ENCODE peak calls at places on chromosomes 3 and 15, in seven cellular contexts. O is tibial nerve; B is CD8-positive, alpha-beta T cell; Y is fibroblast of lung; S is left ventricle myocardium inferior; G is psoas muscle; V is body of pancreas. A is an unnamed sample.

GRCh38 chr15:40161693-40162401 is 978 bp downstream of the BUB1B start:
- DNase-seq in B (no peak), O (no peak), G (no peak), Y (no peak), V (no peak), S (no peak), A (no peak)

GRCh38 chr3:138188013-138188352 is 882 bp downstream of the ARMC8 start:
- DNase-seq in S (no peak), O (peak), Y (peak), G (no peak), B (no peak), V (no peak), A (no peak)

GRCh38 chr3:114706591-114707224 is 412.9 kb downstream of the TIGIT start:
- DNase-seq in Y (peak), S (no peak), V (peak), B (no peak), G (no peak), O (no peak), A (no peak)

GRCh38 chr3:87461036-87461435 is 184.7 kb upstream of the POU1F1 start:
- DNase-seq in G (no peak), S (no peak), Y (no peak), B (no peak), O (no peak), V (no peak), A (no peak)

GRCh38 chr3:63390831-63391230 is 112.7 kb downstream of the SYNPR start:
- DNase-seq in G (no peak), S (no peak), B (no peak), Y (peak), V (no peak), O (no peak), A (no peak)

GRCh38 chr3:28590216-28590615 is 241.6 kb upstream of the AZI2 start:
- DNase-seq in O (no peak), V (no peak), Y (peak), B (no peak), S (no peak), G (no peak), A (no peak)

GRCh38 chr3:78337801-78338211 is 1297.9 kb downstream of the ROBO2 start:
- DNase-seq in S (no peak), O (no peak), B (no peak), G (no peak), V (no peak), Y (no peak), A (no peak)

GRCh38 chr15:60462027-60462426 is 16.9 kb downstream of the ICE2 start:
- DNase-seq in B (no peak), S (no peak), Y (peak), O (no peak), V (no peak), G (no peak), A (no peak)

GRCh38 chr3:141448606-141449216 is 38.1 kb upstream of the RASA2 start:
- DNase-seq in Y (peak), V (no peak), B (no peak), G (no peak), O (no peak), S (no peak), A (no peak)

GRCh38 chr3:48596676-48597407 is 1.7 kb upstream of the COL7A1 start:
- DNase-seq in O (no peak), B (peak), S (no peak), V (no peak), G (no peak), Y (no peak), A (no peak)

GRCh38 chr3:197083486-197083885 is 53.9 kb upstream of the MELTF start:
- DNase-seq in B (no peak), G (peak), Y (peak), V (no peak), O (no peak), S (no peak), A (no peak)

GRCh38 chr3:48404440-48405342 is 25.2 kb downstream of the PLXNB1 start:
- DNase-seq in O (no peak), S (no peak), G (peak), B (no peak), V (peak), Y (no peak), A (no peak)

GRCh38 chr3:38214560-38214959 is 49.2 kb downstream of the OXSR1 start:
- DNase-seq in O (no peak), S (no peak), B (no peak), Y (peak), V (no peak), G (no peak), A (no peak)

GRCh38 chr3:4750306-4751056 is 228.8 kb upstream of the BHLHE40 start:
- DNase-seq in B (peak), S (no peak), Y (no peak), G (no peak), V (no peak), O (no peak), A (no peak)

GRCh38 chr3:107752202-107752990 is 229.6 kb downstream of the BBX start:
- DNase-seq in V (peak), S (no peak), Y (peak), G (no peak), O (no peak), B (no peak), A (no peak)

GRCh38 chr15:98604983-98605382 is 43.4 kb upstream of the IGF1R start:
- DNase-seq in S (no peak), V (peak), Y (no peak), B (no peak), G (no peak), O (no peak), A (no peak)

GRCh38 chr15:43776718-43777292 is at the start of gene ELL3:
- DNase-seq in B (peak), Y (peak), S (peak), O (peak), G (peak), V (peak), A (peak)

GRCh38 chr3:51379301-51379700 is 5.8 kb upstream of the MANF start:
- DNase-seq in Y (no peak), V (no peak), G (no peak), S (no peak), B (no peak), O (no peak), A (no peak)

GRCh38 chr15:87828608-87829007 is 427.9 kb downstream of the NTRK3 start:
- DNase-seq in O (no peak), V (no peak), Y (no peak), B (no peak), G (no peak), S (no peak), A (no peak)

GRCh38 chr15:75195766-75196241 is 5.9 kb upstream of the C15orf39 start:
- DNase-seq in V (peak), G (no peak), O (no peak), B (no peak), S (no peak), Y (no peak), A (no peak)

GRCh38 chr15:101003076-101003475 is 83.9 kb downstream of the LRRK1 start:
- DNase-seq in G (no peak), V (no peak), S (no peak), O (no peak), Y (no peak), B (no peak), A (no peak)

GRCh38 chr15:67082007-67082536 is 16.7 kb downstream of the SMAD3 start:
- DNase-seq in G (no peak), S (no peak), O (no peak), Y (no peak), B (peak), V (peak), A (peak)

GRCh38 chr15:87082576-87082975 is 1002.9 kb downstream of the AGBL1 start:
- DNase-seq in S (no peak), V (no peak), O (no peak), Y (no peak), B (no peak), G (no peak), A (no peak)

GRCh38 chr3:141345951-141346817 is 22.1 kb upstream of the ZBTB38 start:
- DNase-seq in V (no peak), G (no peak), O (no peak), B (no peak), Y (peak), S (no peak), A (no peak)

DNA sequence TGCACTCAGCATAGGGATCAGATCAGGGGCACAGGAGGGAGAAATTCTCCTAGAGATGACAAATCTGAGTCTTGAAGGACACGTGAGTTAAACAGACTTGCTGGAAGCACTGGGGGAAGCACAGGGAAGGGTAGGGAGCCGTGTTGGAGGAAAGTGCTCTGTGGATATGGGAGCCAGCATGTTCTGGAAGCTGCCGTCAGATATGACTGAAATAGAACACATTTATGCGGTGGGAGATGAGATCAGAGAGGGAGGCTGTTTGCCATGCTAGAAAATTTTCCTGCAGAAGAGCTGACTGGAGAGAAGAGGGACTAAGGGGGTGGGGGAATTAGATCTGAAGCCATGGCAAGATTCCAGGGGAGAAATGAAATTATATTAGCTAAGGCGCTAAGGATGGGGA is 1.8 kb downstream of the TAMM41 start:
- DNase-seq in Y (no peak), G (no peak), B (no peak), O (no peak), V (no peak), S (no peak), A (no peak)
- H3K4me3 ChIP-seq in Y (no peak), G (peak), B (no peak), O (no peak), V (no peak), S (peak), A (no peak)

DNA sequence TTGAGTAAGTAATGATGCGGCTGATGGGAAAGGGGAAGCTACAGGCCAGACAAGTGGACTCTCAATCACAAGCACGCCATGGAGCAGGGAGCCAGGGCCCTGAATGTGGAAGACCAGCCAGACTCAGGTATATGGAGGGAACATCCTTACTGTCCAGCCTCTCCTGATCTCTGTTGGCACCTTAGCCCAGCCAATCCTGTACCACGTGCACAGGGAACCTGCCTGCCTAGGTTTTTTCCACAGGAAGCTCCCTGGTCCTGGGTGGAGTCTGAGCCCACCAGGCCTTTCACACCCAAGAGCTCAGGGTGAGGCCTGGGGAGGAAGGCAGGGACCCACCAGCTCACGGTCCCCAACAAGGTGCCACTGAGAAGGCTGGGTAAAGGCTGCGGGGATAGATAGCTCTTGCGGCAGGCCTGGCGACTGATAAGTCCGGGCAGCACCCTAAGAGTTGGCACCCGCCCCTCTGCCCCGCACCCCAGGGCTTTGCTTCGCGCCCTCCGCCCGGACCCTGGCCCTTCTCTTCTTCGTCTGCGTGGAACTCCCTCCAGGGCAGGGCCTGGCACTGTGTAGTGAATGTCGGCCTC is 928 bp upstream of the APEH start:
- DNase-seq in V (no peak), S (no peak), G (no peak), B (peak), O (no peak), Y (no peak), A (peak)
- H3K27ac ChIP-seq in V (peak), S (peak), G (peak), B (peak), O (peak), Y (peak), A (peak)

GRCh38 chr15:90675464-90675863 is 41.7 kb upstream of the BLM start:
- DNase-seq in Y (no peak), S (no peak), G (no peak), V (no peak), B (no peak), O (no peak), A (no peak)
- H3K4me3 ChIP-seq in Y (no peak), S (no peak), G (no peak), V (no peak), B (no peak), O (no peak), A (no peak)

GRCh38 chr3:11010406-11011165 is 18.0 kb downstream of the SLC6A1 start:
- DNase-seq in Y (no peak), B (no peak), O (no peak), S (no peak), V (no peak), G (no peak), A (no peak)

GRCh38 chr3:11009898-11010297 is 17.4 kb downstream of the SLC6A1 start:
- DNase-seq in Y (no peak), O (no peak), B (no peak), S (no peak), G (no peak), V (no peak), A (no peak)

GRCh38 chr3:11005686-11006256 is 13.2 kb downstream of the SLC6A1 start:
- DNase-seq in S (no peak), G (no peak), Y (no peak), O (no peak), V (no peak), B (no peak), A (no peak)

GRCh38 chr3:11007534-11007933 is 15.0 kb downstream of the SLC6A1 start:
- DNase-seq in B (no peak), V (no peak), O (no peak), S (no peak), G (no peak), Y (no peak), A (no peak)

DNA sequence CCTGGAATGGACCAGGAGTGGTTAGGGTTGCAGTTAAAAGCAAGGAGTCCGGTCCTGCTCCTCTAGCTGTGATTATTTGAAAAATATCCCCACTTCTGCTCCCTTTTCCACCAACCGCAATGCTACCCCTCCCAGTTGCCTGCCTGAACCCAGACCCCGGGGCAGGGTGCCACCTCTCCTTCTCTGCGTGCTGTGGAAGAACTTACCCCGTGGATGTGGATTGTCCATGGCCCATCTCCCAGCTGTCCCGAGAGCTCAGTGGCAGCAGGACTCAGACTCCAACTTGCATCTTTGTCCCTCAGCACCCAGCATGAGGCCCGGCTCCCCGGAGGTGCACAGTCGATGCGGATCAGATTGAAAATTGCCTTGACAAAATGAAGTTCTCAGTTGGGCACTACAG is 14.4 kb downstream of the SLC6A1 start:
- DNase-seq in B (no peak), S (no peak), V (no peak), O (no peak), Y (no peak), G (no peak), A (no peak)
- H3K27ac ChIP-seq in B (no peak), S (no peak), V (no peak), O (no peak), Y (no peak), G (no peak), A (no peak)

DNA sequence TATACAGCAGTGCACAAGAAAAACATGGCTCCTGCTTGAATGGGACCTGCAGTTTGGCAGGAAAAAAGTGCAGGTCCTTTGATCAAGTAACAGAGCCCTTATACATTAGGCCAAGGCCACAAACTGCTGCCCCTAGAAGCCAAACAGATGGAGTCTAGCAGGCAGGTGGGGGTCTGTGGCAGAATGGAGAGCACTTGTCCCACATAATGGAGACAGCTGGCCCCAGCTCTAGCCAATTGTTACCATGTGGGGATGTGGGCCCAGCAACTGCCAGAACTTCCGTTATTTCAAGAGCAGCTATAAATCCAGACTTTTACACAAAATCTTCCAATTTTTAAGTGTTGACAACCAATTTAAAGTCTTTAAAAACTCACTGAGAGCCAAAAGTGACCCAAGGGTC is 79.3 kb downstream of the SHQ1 start:
- DNase-seq in V (no peak), Y (no peak), G (no peak), S (no peak), O (no peak), B (no peak), A (no peak)
- H3K4me3 ChIP-seq in V (no peak), Y (no peak), G (no peak), S (no peak), O (no peak), B (no peak), A (no peak)

DNA sequence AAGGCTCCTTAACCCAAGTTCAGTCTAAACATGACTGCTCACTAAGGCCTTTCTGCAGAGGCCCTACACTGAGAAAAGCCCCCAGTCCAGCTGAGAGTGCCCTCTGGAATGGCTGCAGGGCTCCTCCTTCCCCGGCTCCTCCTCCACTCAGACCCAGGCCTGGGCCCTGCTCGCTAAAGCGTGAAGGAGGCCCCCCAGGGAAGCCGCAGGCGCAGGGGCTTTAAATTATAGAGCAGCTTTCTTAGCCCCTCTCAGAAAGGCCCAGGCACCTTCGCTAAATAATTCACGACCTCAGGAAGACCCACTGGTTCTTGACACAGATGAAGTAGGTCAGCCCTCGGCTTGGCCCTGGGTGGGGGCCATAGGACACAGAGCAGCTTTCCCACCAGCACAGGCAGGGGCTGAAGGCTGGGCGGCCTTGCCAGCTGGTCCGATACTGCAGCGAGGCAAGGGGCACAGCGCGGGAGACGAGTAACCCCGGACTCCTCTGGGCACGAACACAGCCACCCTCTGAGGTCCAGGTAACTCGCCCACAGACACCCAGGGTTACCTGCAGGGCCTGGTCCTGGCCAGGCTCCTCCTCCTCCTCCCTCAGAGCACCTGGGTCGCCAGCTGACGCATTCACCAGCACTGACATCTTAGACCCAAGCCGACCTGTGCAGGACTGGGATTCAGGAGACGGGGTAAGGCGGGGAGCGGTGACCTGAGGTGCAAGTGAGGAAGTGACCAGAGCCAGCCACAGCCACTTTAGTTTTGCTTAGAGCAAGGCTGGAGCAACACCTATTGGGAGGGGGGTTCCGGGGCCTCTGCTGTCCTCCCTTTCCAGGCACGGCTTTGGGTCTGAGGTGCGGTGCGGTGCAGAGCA is 36.9 kb downstream of the RBPMS2 start:
- DNase-seq in Y (no peak), V (no peak), B (no peak), S (no peak), G (no peak), O (no peak), A (no peak)
- H3K27ac ChIP-seq in Y (no peak), V (no peak), B (no peak), S (peak), G (no peak), O (no peak), A (no peak)

A was measured in CD8-positive, alpha-beta memory T cell.